ENCODE peak calls at places on chromosomes 1 and 21, in four cellular contexts. One of them, this sample, is unnamed.

GRCh38 chr1:29033829-29034466 is 89.8 kb downstream of the TMEM200B start:
- DNase-seq in GM12865: peak
- DNase-seq in cardiac muscle cell: peak
- DNase-seq in Peyer's patch: no peak
- DNase-seq in this sample: no peak

GRCh38 chr1:88768816-88769215 is 84.7 kb downstream of the PKN2 start:
- DNase-seq in GM12865: no peak
- DNase-seq in Peyer's patch: no peak
- DNase-seq in cardiac muscle cell: no peak
- DNase-seq in this sample: no peak

GRCh38 chr1:75330633-75331032 is 196.4 kb downstream of the LHX8 start:
- DNase-seq in cardiac muscle cell: no peak
- DNase-seq in GM12865: no peak
- DNase-seq in Peyer's patch: no peak
- DNase-seq in this sample: no peak

GRCh38 chr1:231186356-231187115 is 24.7 kb downstream of the TRIM67 start:
- DNase-seq in cardiac muscle cell: no peak
- DNase-seq in GM12865: no peak
- DNase-seq in Peyer's patch: no peak
- DNase-seq in this sample: no peak

GRCh38 chr21:33761104-33762036 is 119.1 kb downstream of the ITSN1 start:
- DNase-seq in GM12865: peak
- DNase-seq in Peyer's patch: peak
- DNase-seq in cardiac muscle cell: peak
- DNase-seq in this sample: peak

GRCh38 chr1:239293350-239294111 is 92.8 kb upstream of the CHRM3 start:
- DNase-seq in GM12865: no peak
- DNase-seq in cardiac muscle cell: peak
- DNase-seq in Peyer's patch: no peak
- DNase-seq in this sample: no peak

GRCh38 chr1:212368073-212368484 is 46.6 kb downstream of the PACC1 start:
- DNase-seq in GM12865: peak
- DNase-seq in cardiac muscle cell: peak
- DNase-seq in Peyer's patch: peak
- DNase-seq in this sample: peak

GRCh38 chr1:231417503-231417902 is 4.6 kb downstream of the EGLN1 start:
- DNase-seq in Peyer's patch: no peak
- DNase-seq in GM12865: no peak
- DNase-seq in cardiac muscle cell: no peak
- DNase-seq in this sample: no peak

GRCh38 chr1:245957446-245957845 is 549.6 kb downstream of the SMYD3 start:
- DNase-seq in cardiac muscle cell: no peak
- DNase-seq in GM12865: no peak
- DNase-seq in Peyer's patch: no peak
- DNase-seq in this sample: no peak

GRCh38 chr21:36909901-36910561 is 56.4 kb downstream of the HLCS start:
- DNase-seq in cardiac muscle cell: no peak
- DNase-seq in GM12865: peak
- DNase-seq in Peyer's patch: no peak
- DNase-seq in this sample: peak

GRCh38 chr1:52928083-52928404 is 968 bp downstream of the SCP2 start:
- DNase-seq in cardiac muscle cell: no peak
- DNase-seq in GM12865: no peak
- DNase-seq in Peyer's patch: no peak
- DNase-seq in this sample: no peak

DNA sequence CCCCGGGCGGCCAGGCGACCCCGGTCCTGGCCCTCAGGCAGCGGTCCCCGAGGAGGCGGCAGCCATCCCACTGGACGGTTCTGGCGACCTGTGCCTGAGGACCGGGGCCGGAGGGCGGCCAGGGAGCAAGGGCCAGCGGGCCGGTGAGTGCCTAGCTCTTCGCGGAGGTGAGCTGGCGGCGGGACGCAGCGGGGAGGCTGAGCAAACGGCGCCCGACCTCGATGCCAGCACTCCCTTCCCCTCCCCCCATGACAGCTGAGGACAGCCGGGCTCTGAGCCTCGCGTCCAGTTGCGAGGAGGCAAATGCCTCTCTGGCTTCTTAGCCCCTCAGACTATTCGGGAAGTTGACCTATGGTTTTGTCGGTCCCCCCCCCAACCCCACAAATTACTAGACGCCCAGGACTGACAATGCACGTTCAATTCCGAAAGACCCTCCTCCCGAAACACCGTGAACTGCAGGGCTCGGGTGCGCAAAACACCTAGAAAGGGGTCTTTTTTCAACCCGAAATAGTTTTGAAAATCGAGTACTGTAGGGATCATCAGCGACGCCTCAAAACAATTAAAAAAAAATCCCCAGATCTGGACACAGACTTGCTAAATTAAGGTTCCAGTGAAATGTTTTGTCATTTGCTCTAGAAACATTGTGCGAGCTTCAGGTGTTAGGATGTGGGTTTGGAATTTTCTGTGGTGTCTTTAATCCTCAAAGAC is 8.3 kb downstream of the CDKN2C start:
- DNase-seq in Peyer's patch: peak
- DNase-seq in cardiac muscle cell: peak
- DNase-seq in GM12865: peak
- DNase-seq in this sample: no peak
- H3K4me3 ChIP-seq in Peyer's patch: peak
- H3K4me3 ChIP-seq in cardiac muscle cell: peak
- H3K4me3 ChIP-seq in GM12865: peak
- H3K4me3 ChIP-seq in this sample: peak

GRCh38 chr1:14100444-14100843 is 400.5 kb downstream of the PRDM2 start:
- DNase-seq in Peyer's patch: no peak
- DNase-seq in cardiac muscle cell: no peak
- DNase-seq in GM12865: no peak
- DNase-seq in this sample: no peak

GRCh38 chr1:14090531-14090930 is 390.5 kb downstream of the PRDM2 start:
- DNase-seq in cardiac muscle cell: no peak
- DNase-seq in GM12865: no peak
- DNase-seq in Peyer's patch: no peak
- DNase-seq in this sample: no peak

GRCh38 chr1:14100916-14101315 is 400.9 kb downstream of the PRDM2 start:
- DNase-seq in cardiac muscle cell: no peak
- DNase-seq in Peyer's patch: no peak
- DNase-seq in GM12865: no peak
- DNase-seq in this sample: no peak

GRCh38 chr1:14090062-14090461 is 390.1 kb downstream of the PRDM2 start:
- DNase-seq in cardiac muscle cell: no peak
- DNase-seq in Peyer's patch: no peak
- DNase-seq in GM12865: no peak
- DNase-seq in this sample: no peak

DNA sequence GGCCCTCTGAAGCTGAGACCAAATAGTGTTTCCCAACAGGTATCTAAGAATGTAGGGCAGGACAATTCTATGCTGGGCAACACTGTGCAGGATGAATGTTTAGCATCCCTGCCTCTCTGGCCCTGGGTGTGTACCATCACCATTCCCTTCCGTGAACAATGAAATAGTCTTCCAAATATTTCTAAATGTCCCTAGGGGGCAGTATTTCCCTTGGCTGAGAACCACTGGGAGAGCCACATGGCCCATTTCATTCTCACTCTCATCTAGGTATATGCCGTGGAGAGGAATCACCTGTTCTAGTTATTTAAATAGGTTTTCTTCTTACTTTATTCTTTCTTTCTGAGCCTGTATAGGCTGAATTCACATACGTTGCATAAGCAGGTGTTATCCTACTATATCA is 395.0 kb downstream of the PRDM2 start:
- DNase-seq in GM12865: peak
- DNase-seq in Peyer's patch: no peak
- DNase-seq in cardiac muscle cell: peak
- DNase-seq in this sample: no peak
- TF ChIP-seq CTCF in GM12865: peak
- TF ChIP-seq CTCF in Peyer's patch: peak
- TF ChIP-seq CTCF in cardiac muscle cell: peak
- TF ChIP-seq CTCF in this sample: peak

DNA sequence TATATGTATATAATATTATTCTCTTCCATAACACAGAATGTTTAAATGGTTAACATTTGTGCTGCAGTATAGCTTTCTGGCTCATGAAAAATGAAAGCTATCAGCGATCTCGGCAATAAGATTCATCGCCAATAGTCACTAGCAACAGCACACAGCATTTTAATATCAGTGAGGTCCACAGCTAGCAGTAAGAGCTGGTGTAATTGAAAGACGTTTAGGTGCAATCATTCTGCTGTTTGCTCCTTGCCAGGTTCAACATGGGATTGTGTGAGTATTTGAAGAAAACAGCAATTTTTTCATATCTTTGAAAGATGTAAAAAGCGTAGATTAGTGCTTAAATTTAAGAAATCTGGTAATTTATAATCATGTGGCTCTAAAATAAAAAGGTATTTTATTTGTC is 20.1 kb downstream of the PRKACB start:
- DNase-seq in Peyer's patch: no peak
- DNase-seq in cardiac muscle cell: no peak
- DNase-seq in GM12865: no peak
- DNase-seq in this sample: no peak
- H3K4me3 ChIP-seq in Peyer's patch: no peak
- H3K4me3 ChIP-seq in cardiac muscle cell: no peak
- H3K4me3 ChIP-seq in GM12865: no peak
- H3K4me3 ChIP-seq in this sample: no peak

GRCh38 chr1:206493279-206493678 is 14.1 kb upstream of the RASSF5 start:
- DNase-seq in Peyer's patch: no peak
- DNase-seq in GM12865: no peak
- DNase-seq in cardiac muscle cell: no peak
- DNase-seq in this sample: no peak
- TF ChIP-seq CTCF in Peyer's patch: no peak
- TF ChIP-seq CTCF in GM12865: no peak
- TF ChIP-seq CTCF in cardiac muscle cell: no peak
- TF ChIP-seq CTCF in this sample: no peak

GRCh38 chr1:23618586-23619083 is 59.3 kb upstream of the ID3 start:
- DNase-seq in Peyer's patch: no peak
- DNase-seq in GM12865: no peak
- DNase-seq in cardiac muscle cell: no peak
- DNase-seq in this sample: no peak
- H3K4me3 ChIP-seq in Peyer's patch: no peak
- H3K4me3 ChIP-seq in GM12865: no peak
- H3K4me3 ChIP-seq in cardiac muscle cell: no peak
- H3K4me3 ChIP-seq in this sample: no peak

DNA sequence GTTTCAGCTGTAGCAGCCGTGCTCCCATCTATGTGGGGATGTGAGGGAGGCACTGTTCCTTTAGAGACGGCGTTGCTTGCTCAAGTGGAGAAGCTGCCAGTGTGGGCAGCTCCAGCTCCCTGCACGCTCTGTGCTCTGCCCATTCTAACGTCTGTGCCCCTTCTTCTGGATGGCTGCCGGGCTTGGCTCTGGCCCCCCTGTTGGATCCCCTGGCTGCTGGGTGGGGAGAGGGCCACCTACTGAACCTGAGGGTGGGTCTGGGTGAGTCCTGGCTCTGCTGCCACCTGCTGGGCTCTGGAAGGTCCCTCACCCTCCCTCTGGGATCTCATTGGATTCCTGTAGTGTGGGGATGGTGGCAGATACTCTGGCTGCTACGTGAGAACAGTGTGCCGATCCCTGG is 5.0 kb downstream of the PFKL start:
- DNase-seq in cardiac muscle cell: peak
- DNase-seq in GM12865: peak
- DNase-seq in Peyer's patch: peak
- DNase-seq in this sample: no peak
- TF ChIP-seq CTCF in cardiac muscle cell: peak
- TF ChIP-seq CTCF in GM12865: peak
- TF ChIP-seq CTCF in Peyer's patch: peak
- TF ChIP-seq CTCF in this sample: peak

GRCh38 chr1:183913556-183913955 is 108.6 kb downstream of the RGL1 start:
- DNase-seq in GM12865: no peak
- DNase-seq in Peyer's patch: no peak
- DNase-seq in cardiac muscle cell: no peak
- DNase-seq in this sample: no peak

GRCh38 chr1:183918589-183918988 is 113.7 kb downstream of the RGL1 start:
- DNase-seq in cardiac muscle cell: no peak
- DNase-seq in Peyer's patch: no peak
- DNase-seq in GM12865: no peak
- DNase-seq in this sample: no peak

GRCh38 chr1:183914283-183914682 is 109.4 kb downstream of the RGL1 start:
- DNase-seq in cardiac muscle cell: peak
- DNase-seq in GM12865: no peak
- DNase-seq in Peyer's patch: no peak
- DNase-seq in this sample: no peak

GRCh38 chr1:183914891-183915290 is 110.0 kb downstream of the RGL1 start:
- DNase-seq in GM12865: no peak
- DNase-seq in cardiac muscle cell: no peak
- DNase-seq in Peyer's patch: no peak
- DNase-seq in this sample: no peak

DNA sequence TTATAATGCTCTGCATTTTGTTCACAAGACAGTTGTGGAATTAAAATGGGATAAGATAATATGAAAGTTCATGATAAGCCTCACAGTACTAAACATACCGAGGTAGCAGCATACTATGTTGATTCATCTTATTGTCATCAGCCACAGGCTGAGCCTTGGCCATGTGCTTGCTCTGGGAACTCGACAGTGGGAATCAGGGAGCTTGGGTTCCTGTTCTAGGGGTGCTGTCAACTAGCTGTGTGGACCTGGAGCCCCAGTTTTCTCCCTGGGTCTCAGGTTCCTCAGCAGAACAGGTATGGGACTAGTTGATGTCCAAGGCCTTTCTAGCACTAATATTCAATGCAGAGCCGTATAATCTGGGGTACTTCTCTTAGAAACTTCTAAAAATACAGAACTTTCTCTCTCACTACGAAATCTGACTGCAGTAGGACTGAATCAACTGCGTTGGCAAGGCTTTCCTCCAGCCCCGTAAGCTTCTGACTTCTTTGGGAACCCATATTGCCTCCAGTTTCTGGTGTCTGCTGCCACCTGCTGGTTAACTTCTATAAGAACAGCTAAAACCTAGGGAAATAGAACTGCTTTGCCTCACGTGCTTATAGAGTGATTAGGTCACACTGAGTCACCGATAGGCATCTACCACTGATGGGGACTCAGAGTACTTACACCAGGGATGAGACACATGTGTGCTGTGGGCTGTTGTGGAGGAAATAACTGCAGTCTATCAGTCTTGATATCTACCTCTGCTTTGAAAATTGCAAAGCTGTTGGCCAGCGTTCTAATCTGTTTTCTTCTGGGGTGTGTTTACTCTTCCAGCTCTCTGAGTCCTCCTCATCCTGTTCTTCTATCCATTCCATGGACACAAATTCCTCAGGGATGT is 111.0 kb downstream of the RGL1 start:
- DNase-seq in GM12865: peak
- DNase-seq in cardiac muscle cell: peak
- DNase-seq in Peyer's patch: peak
- DNase-seq in this sample: peak
- H3K4me3 ChIP-seq in GM12865: no peak
- H3K4me3 ChIP-seq in cardiac muscle cell: no peak
- H3K4me3 ChIP-seq in Peyer's patch: no peak
- H3K4me3 ChIP-seq in this sample: no peak

This sample was measured in BJ.